ENCODE peak calls at places on chromosome 9, in seven cellular contexts. G, O, K, N, U, F and E are unnamed samples.

GRCh38 chr9:10651012-10651411 is 38.2 kb upstream of the PTPRD start:
- DNase-seq in G (no peak), O (no peak), K (no peak), N (no peak), U (no peak), F (no peak), E (no peak)

GRCh38 chr9:5890641-5891040 is at the start of gene MLANA:
- DNase-seq in G (no peak), O (no peak), K (no peak), N (no peak), U (no peak), F (no peak), E (no peak)

GRCh38 chr9:99259231-99259918 is 37.3 kb downstream of the SEC61B start:
- DNase-seq in G (peak; percentile 58), O (no peak), K (peak; percentile 73), N (peak; percentile 35), U (no peak), F (peak; percentile 26), E (peak; percentile 19)

GRCh38 chr9:15856591-15856990 is 303.7 kb downstream of the CCDC171 start:
- DNase-seq in G (peak; percentile 26), O (peak; percentile 72), K (no peak), N (peak; percentile 28), U (no peak), F (no peak), E (no peak)

GRCh38 chr9:7055201-7055903 is 297.6 kb downstream of the KDM4C start:
- DNase-seq in G (no peak), O (no peak), K (no peak), N (no peak), U (no peak), F (no peak), E (no peak)

GRCh38 chr9:85081963-85082362 is 412.4 kb downstream of the NTRK2 start:
- DNase-seq in G (no peak), O (no peak), K (no peak), N (no peak), U (no peak), F (no peak), E (no peak)

GRCh38 chr9:4662989-4663792 is 1.1 kb downstream of the PLPP6 start:
- DNase-seq in G (peak; percentile 26), O (no peak), K (no peak), N (no peak), U (no peak), F (no peak), E (no peak)

GRCh38 chr9:129353697-129354336 is 175.8 kb upstream of the IER5L start:
- DNase-seq in G (peak; percentile 44), O (no peak), K (no peak), N (no peak), U (no peak), F (no peak), E (no peak)

GRCh38 chr9:129962889-129963703 is 79.9 kb downstream of the FNBP1 start:
- DNase-seq in G (peak; percentile 72), O (peak; percentile 29), K (peak; percentile 55), N (peak; percentile 55), U (no peak), F (peak; percentile 68), E (no peak)

GRCh38 chr9:134290603-134291451 is 35.4 kb upstream of the RXRA start:
- DNase-seq in G (no peak), O (no peak), K (no peak), N (no peak), U (no peak), F (no peak), E (no peak)

GRCh38 chr9:8766096-8766495 is 966.5 kb upstream of the DMAC1 start:
- DNase-seq in G (peak; percentile 58), O (no peak), K (no peak), N (peak; percentile 52), U (no peak), F (no peak), E (no peak)

GRCh38 chr9:92059669-92060068 is 55.5 kb downstream of the SPTLC1 start:
- DNase-seq in G (no peak), O (no peak), K (no peak), N (no peak), U (no peak), F (no peak), E (no peak)

GRCh38 chr9:27413507-27414214 is 110.4 kb upstream of the IFNK start:
- DNase-seq in G (no peak), O (peak; percentile 52), K (no peak), N (no peak), U (no peak), F (no peak), E (no peak)

GRCh38 chr9:30714389-30714788 is 1670.1 kb upstream of the ACO1 start:
- DNase-seq in G (no peak), O (no peak), K (no peak), N (no peak), U (no peak), F (no peak), E (no peak)

GRCh38 chr9:91705386-91705785 is 244.6 kb downstream of the ROR2 start:
- DNase-seq in G (no peak), O (no peak), K (no peak), N (no peak), U (no peak), F (no peak), E (no peak)

GRCh38 chr9:27933210-27934062 is 360.2 kb upstream of the C9orf72 start:
- DNase-seq in G (no peak), O (peak; percentile 39), K (no peak), N (no peak), U (no peak), F (no peak), E (no peak)

GRCh38 chr9:94002316-94003140 is 47.4 kb upstream of the BARX1 start:
- DNase-seq in G (peak; percentile 57), O (peak; percentile 26), K (peak; percentile 56), N (peak; percentile 59), U (peak; percentile 33), F (no peak), E (no peak)

GRCh38 chr9:127505396-127506116 is 54.2 kb downstream of the LRSAM1 start:
- DNase-seq in G (peak; percentile 71), O (no peak), K (no peak), N (peak; percentile 32), U (no peak), F (peak; percentile 11), E (no peak)

GRCh38 chr9:35490155-35490909 is 421 bp downstream of the RUSC2 start:
- DNase-seq in G (peak; percentile 34), O (peak; percentile 44), K (no peak), N (no peak), U (no peak), F (no peak), E (no peak)

DNA sequence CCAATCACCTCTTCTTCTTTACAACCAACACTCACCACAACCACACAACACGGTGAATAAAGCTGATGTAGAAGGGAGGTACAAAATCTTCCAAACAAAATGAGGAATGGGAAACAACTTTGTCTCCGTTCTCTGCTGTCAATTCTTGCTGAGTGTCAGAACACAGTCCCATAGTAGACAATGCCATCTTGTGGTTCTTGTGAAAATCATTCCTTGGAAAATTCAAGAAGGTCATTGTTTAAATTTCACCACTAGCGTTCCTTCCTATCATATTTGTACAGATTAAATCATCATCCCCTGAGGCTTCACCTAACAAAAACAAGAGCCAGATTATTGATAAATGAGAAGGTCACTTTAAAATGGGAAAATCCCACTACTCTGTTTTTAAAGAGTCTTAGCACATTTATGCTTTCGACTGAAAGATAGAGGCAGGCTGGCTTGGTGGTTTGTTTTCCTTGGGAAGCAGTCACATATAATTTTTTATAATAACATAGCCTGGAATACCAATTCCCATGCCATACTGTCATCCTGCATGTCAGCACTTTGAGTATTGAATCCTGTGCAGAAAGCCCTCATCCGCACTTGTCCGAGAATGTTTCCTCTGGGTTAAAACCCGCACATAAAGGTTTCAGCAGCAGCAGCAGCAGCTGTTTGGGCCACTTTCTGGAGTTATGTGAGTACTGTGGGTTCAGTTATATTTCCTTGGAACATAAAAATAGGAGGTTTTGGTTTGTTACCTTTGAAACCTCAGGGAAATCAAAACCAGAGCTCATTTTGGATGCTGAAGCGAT is 395.0 kb upstream of the SMARCA2 start:
- DNase-seq in G (peak; percentile 16), O (peak; percentile 9), K (no peak), N (peak; percentile 11), U (no peak), F (no peak), E (no peak)
- TF ChIP-seq CTCF in G (no peak), O (peak; percentile 55), K (no peak), N (no peak), U (no peak), F (no peak), E (no peak)

GRCh38 chr9:18786936-18787658 is 245.9 kb downstream of the SAXO1 start:
- DNase-seq in G (peak; percentile 26), O (no peak), K (no peak), N (peak; percentile 25), U (no peak), F (no peak), E (no peak)

GRCh38 chr9:18786196-18786595 is 246.8 kb downstream of the SAXO1 start:
- DNase-seq in G (no peak), O (no peak), K (no peak), N (no peak), U (no peak), F (no peak), E (no peak)

GRCh38 chr9:18793122-18793521 is 239.9 kb downstream of the SAXO1 start:
- DNase-seq in G (no peak), O (no peak), K (no peak), N (no peak), U (no peak), F (no peak), E (no peak)

GRCh38 chr9:18788256-18788655 is 244.8 kb downstream of the SAXO1 start:
- DNase-seq in G (no peak), O (no peak), K (no peak), N (peak; percentile 40), U (no peak), F (no peak), E (no peak)

GRCh38 chr9:18791074-18791473 is 241.9 kb downstream of the SAXO1 start:
- DNase-seq in G (no peak), O (no peak), K (no peak), N (no peak), U (no peak), F (no peak), E (no peak)
- TF ChIP-seq CTCF in G (peak; percentile 14), O (peak; percentile 46), K (no peak), N (peak; percentile 18), U (peak; percentile 23), F (no peak), E (no peak)

DNA sequence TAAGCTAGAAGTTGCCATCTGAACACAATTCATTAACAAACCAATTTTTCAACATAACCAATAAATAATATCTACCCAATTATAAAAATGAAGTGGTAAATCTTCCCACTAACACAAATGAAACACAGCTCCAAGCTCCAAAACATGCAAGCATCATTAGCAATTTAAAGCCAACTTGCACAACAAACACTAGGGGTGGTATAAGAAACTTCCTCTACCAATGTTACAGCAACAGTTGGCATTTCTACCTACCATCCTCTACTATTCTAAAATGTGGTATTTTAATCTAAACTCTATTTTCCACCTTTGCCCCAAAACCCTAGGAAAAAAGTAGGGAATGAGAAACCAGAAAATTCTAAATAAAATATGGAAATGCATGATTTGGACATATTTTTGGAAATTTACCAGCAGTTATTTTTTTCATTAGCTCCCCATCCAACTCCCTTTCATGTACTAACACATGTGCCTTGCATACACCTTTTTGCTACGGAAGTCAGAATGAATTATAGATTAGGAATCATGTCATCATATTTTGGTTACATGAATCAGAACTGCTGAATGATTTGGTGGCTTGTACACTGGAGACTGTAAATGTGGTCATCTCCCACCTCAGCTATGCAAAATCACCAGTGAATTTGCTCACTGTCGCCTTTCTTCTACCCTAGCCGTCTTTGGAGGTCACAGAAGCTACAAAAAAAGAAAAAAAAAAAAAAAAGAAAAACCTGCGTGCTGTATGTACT is 4.1 kb downstream of the NR6A1 start:
- DNase-seq in G (no peak), O (no peak), K (no peak), N (no peak), U (no peak), F (no peak), E (no peak)
- TF ChIP-seq CTCF in G (no peak), O (peak; percentile 38), K (no peak), N (peak; percentile 15), U (no peak), F (no peak), E (no peak)

GRCh38 chr9:25224309-25224708 is 453.9 kb downstream of the TUSC1 start:
- DNase-seq in G (no peak), O (no peak), K (no peak), N (no peak), U (no peak), F (no peak), E (no peak)
- TF ChIP-seq CTCF in G (no peak), O (no peak), K (no peak), N (no peak), U (no peak), F (no peak), E (no peak)